ENCODE peak calls at places on chromosomes 16 and 17, in five cellular contexts. U, Z, X, M and S are unnamed samples.

GRCh38 chr17:75854881-75855309 is 240 bp downstream of the WBP2 start:
- ATAC-seq in U (peak), Z (peak), M (peak), X (peak), S (peak)

GRCh38 chr16:20866161-20866772 is 33.9 kb downstream of the DCUN1D3 start:
- ATAC-seq in U (peak), Z (peak), X (no peak), M (peak), S (peak)

GRCh38 chr17:2207815-2208515 is 95.6 kb downstream of the SMG6 start:
- ATAC-seq in M (no peak), U (peak), Z (no peak), X (no peak), S (peak)

GRCh38 chr16:22938647-22939046 is 124.7 kb downstream of the HS3ST2 start:
- ATAC-seq in M (no peak), U (no peak), X (no peak), Z (no peak), S (no peak)

GRCh38 chr17:28968269-28968913 is 17.1 kb upstream of the PHF12 start:
- ATAC-seq in X (no peak), Z (no peak), M (no peak), U (no peak), S (no peak)

GRCh38 chr17:9205520-9206159 is 184.3 kb downstream of the NTN1 start:
- ATAC-seq in X (no peak), Z (no peak), U (no peak), M (no peak), S (peak)

GRCh38 chr17:33396818-33397217 is 103.7 kb upstream of the ASIC2 start:
- ATAC-seq in M (no peak), U (no peak), Z (no peak), X (no peak), S (no peak)

GRCh38 chr17:21228845-21229244 is 14.9 kb upstream of the TMEM11 start:
- ATAC-seq in X (no peak), Z (no peak), M (no peak), U (no peak), S (no peak)

GRCh38 chr16:16907089-16907488 is 528.1 kb downstream of the NPIPA7 start:
- ATAC-seq in M (no peak), U (no peak), Z (no peak), X (no peak), S (no peak)